ENCODE peak calls at places on chromosomes 12 and 14, in eight cellular contexts. E, A, V, Z, W, C, Y and K are unnamed samples.

GRCh38 chr14:22549981-22550670 is 38.9 kb downstream of the DAD1 start:
- DNase-seq in V (no peak), Y (peak; percentile 52), Z (no peak), E (no peak), C (no peak), W (no peak), A (peak; percentile 46), K (no peak)

GRCh38 chr12:49034287-49034622 is 15.7 kb upstream of the PRKAG1 start:
- DNase-seq in Y (no peak), W (no peak), Z (no peak), A (no peak), E (no peak), V (no peak), C (no peak), K (no peak)

GRCh38 chr14:22973217-22974032 is 8.9 kb downstream of the AJUBA start:
- DNase-seq in Z (no peak), V (peak; percentile 58), Y (peak; percentile 72), C (peak; percentile 66), E (peak; percentile 51), W (no peak), A (no peak), K (no peak)

GRCh38 chr14:92513204-92513965 is at the start of gene RIN3:
- DNase-seq in C (peak; percentile 72), W (peak; percentile 81), V (no peak), E (no peak), A (peak; percentile 63), Y (peak; percentile 48), Z (no peak), K (peak; percentile 94)

GRCh38 chr12:50483488-50483887 is 21.3 kb upstream of the DIP2B start:
- DNase-seq in A (no peak), E (no peak), Z (no peak), C (no peak), Y (no peak), W (no peak), V (no peak), K (no peak)

GRCh38 chr14:65414961-65415589 is 2.5 kb downstream of the FUT8 start:
- DNase-seq in V (no peak), Z (no peak), A (no peak), C (no peak), W (no peak), E (no peak), Y (peak; percentile 56), K (no peak)

GRCh38 chr14:39247256-39247655 is 13.5 kb downstream of the MIA2 start:
- DNase-seq in E (no peak), W (no peak), V (no peak), Y (no peak), Z (no peak), C (no peak), A (no peak), K (no peak)

GRCh38 chr12:92987846-92988621 is 58.9 kb upstream of the EEA1 start:
- DNase-seq in A (peak; percentile 27), E (no peak), W (no peak), Y (peak; percentile 34), V (no peak), C (peak; percentile 49), Z (no peak), K (peak; percentile 54)

GRCh38 chr12:115004469-115005146 is 320.6 kb upstream of the TBX3 start:
- DNase-seq in A (no peak), E (no peak), Y (no peak), C (no peak), W (no peak), Z (no peak), V (peak; percentile 75), K (no peak)

GRCh38 chr12:113249546-113249945 is 28.3 kb downstream of the TPCN1 start:
- DNase-seq in Y (no peak), E (no peak), W (no peak), A (no peak), V (no peak), Z (no peak), C (no peak), K (no peak)

GRCh38 chr14:98819132-98819866 is 452.7 kb downstream of the BCL11B start:
- DNase-seq in C (peak; percentile 82), Y (no peak), A (no peak), Z (no peak), E (no peak), W (no peak), V (peak; percentile 64), K (no peak)

GRCh38 chr14:65335548-65335947 is 77.0 kb upstream of the FUT8 start:
- DNase-seq in C (no peak), Z (no peak), V (no peak), Y (no peak), E (peak; percentile 47), W (no peak), A (no peak), K (no peak)

GRCh38 chr12:63949902-63950301 is 105.4 kb downstream of the SRGAP1 start:
- DNase-seq in C (no peak), Z (no peak), A (no peak), V (no peak), Y (no peak), W (no peak), E (no peak), K (no peak)

GRCh38 chr14:86574026-86574777 is 1044.3 kb downstream of the FLRT2 start:
- DNase-seq in W (no peak), Z (peak; percentile 18), C (no peak), Y (no peak), V (no peak), E (no peak), A (no peak), K (no peak)

GRCh38 chr14:104678901-104679705 is 10.3 kb upstream of the INF2 start:
- DNase-seq in C (peak; percentile 47), A (no peak), Y (no peak), E (no peak), V (no peak), W (peak; percentile 65), Z (no peak), K (no peak)

GRCh38 chr12:129701536-129702165 is 202.2 kb downstream of the TMEM132D start:
- DNase-seq in C (no peak), E (no peak), W (no peak), Y (no peak), V (no peak), A (no peak), Z (no peak), K (no peak)

GRCh38 chr12:54215990-54216579 is 27.3 kb upstream of the SMUG1 start:
- DNase-seq in V (no peak), Z (no peak), E (no peak), A (no peak), C (peak; percentile 58), Y (no peak), W (no peak), K (no peak)

GRCh38 chr12:15837141-15837781 is 44.9 kb upstream of the STRAP start:
- DNase-seq in W (no peak), Y (no peak), E (no peak), Z (no peak), C (no peak), A (no peak), V (no peak), K (no peak)

GRCh38 chr12:51520576-51521325 is 70.3 kb upstream of the SCN8A start:
- DNase-seq in Y (no peak), C (peak; percentile 52), A (no peak), Z (no peak), E (no peak), V (no peak), W (no peak), K (no peak)

GRCh38 chr12:51521554-51522276 is 69.3 kb upstream of the SCN8A start:
- DNase-seq in C (no peak), Z (no peak), Y (peak; percentile 10), E (no peak), V (no peak), W (no peak), A (no peak), K (no peak)

GRCh38 chr12:51525518-51525917 is 65.5 kb upstream of the SCN8A start:
- DNase-seq in W (no peak), E (no peak), Y (no peak), A (no peak), Z (no peak), V (no peak), C (no peak), K (no peak)

GRCh38 chr12:51524386-51524901 is 66.6 kb upstream of the SCN8A start:
- DNase-seq in C (no peak), A (no peak), Y (no peak), W (no peak), V (no peak), Z (no peak), E (no peak), K (no peak)

DNA sequence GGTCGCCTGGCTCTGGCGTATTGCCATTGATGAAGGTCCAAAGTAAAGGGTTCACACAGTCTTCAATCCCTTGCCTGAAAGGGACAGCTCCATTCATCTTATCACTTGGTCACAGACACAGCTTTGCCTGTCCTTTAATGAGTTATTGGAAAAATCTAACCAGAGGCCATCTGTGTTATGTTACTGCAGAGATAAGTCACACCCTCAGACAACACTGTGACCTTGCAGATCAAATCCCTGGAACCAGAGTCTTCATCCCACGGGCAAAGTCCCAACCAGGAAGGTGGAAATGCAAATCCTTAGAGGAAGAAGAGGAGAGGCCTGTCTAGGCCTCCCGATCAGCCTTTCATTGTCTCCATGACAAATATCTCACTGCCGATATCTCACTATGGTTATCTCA is 68.3 kb upstream of the SCN8A start:
- DNase-seq in C (no peak), Z (no peak), A (no peak), E (no peak), V (no peak), W (no peak), Y (no peak), K (no peak)
- TF ChIP-seq POLR2AphosphoS5 in C (no peak), Z (no peak), A (no peak), E (no peak), V (no peak), W (no peak), Y (no peak), K (no peak)

GRCh38 chr14:94058128-94058673 is 22.8 kb downstream of the DDX24 start:
- DNase-seq in C (no peak), Z (no peak), A (no peak), V (no peak), Y (no peak), W (no peak), E (no peak), K (no peak)
- TF ChIP-seq POLR2AphosphoS5 in C (no peak), Z (no peak), A (no peak), V (no peak), Y (no peak), W (no peak), E (no peak), K (no peak)

GRCh38 chr12:9647825-9648700 is 21.4 kb upstream of the CLEC2D start:
- DNase-seq in A (peak; percentile 74), Y (peak; percentile 54), W (peak; percentile 88), V (peak; percentile 85), E (peak; percentile 79), C (peak; percentile 80), Z (no peak), K (peak; percentile 88)
- TF ChIP-seq POLR2AphosphoS5 in A (peak; percentile 83), Y (peak; percentile 77), W (peak; percentile 79), V (peak; percentile 76), E (peak; percentile 65), C (no peak), Z (peak; percentile 25), K (peak; percentile 27)

GRCh38 chr12:57063991-57064725 is 14.2 kb upstream of the MYO1A start:
- DNase-seq in W (no peak), C (no peak), A (peak; percentile 23), Y (no peak), E (no peak), Z (no peak), V (no peak), K (no peak)

GRCh38 chr12:57072661-57073060 is 5.9 kb downstream of the NEMP1 start:
- DNase-seq in A (no peak), Z (no peak), V (no peak), C (no peak), E (no peak), Y (no peak), W (no peak), K (no peak)

GRCh38 chr12:57066245-57066644 is 12.3 kb downstream of the NEMP1 start:
- DNase-seq in Y (no peak), E (no peak), Z (no peak), W (no peak), V (no peak), A (no peak), C (no peak), K (no peak)

GRCh38 chr12:57069522-57069921 is 9.1 kb downstream of the NEMP1 start:
- DNase-seq in W (peak; percentile 87), A (no peak), Z (peak; percentile 75), C (no peak), E (peak; percentile 60), Y (peak; percentile 80), V (peak; percentile 72), K (peak; percentile 82)
- TF ChIP-seq POLR2AphosphoS5 in W (peak; percentile 41), A (no peak), Z (no peak), C (no peak), E (peak; percentile 81), Y (no peak), V (peak; percentile 90), K (no peak)